ENCODE peak calls at places on chromosome 5, in eight cellular contexts. B is AG10803; F is coronary artery; M is activated CD8-positive, alpha-beta T cell treated with anti-CD3 and anti-CD28 coated beads for 36 hours; Y is A673; L is endothelial cell; E is AG09309; I is suprapubic skin. T is an unnamed sample.

GRCh38 chr5:10825897-10826644 is 65.0 kb upstream of the DAP start:
- DNase-seq in M (no peak), B (no peak), Y (no peak), L (no peak), I (no peak), F (no peak), E (no peak), T (no peak)

GRCh38 chr5:113043491-113043931 is 66.9 kb downstream of the DCP2 start:
- DNase-seq in M (peak), L (peak), Y (no peak), E (no peak), I (no peak), B (peak), F (peak), T (no peak)

GRCh38 chr5:158162026-158162425 is 303.1 kb upstream of the CLINT1 start:
- DNase-seq in M (no peak), B (no peak), F (no peak), I (no peak), E (no peak), L (no peak), Y (peak), T (no peak)

GRCh38 chr5:181203842-181204560 is 995 bp downstream of the TRIM7 start:
- DNase-seq in M (peak), L (no peak), E (no peak), I (peak), F (no peak), Y (peak), B (no peak), T (no peak)

GRCh38 chr5:130923543-130924159 is 241.4 kb downstream of the HINT1 start:
- DNase-seq in Y (peak), B (peak), E (peak), L (no peak), M (no peak), I (no peak), F (no peak), T (no peak)

GRCh38 chr5:126594676-126595485 is at the start of gene ALDH7A1:
- DNase-seq in M (peak), E (peak), F (peak), Y (peak), L (peak), B (peak), I (peak), T (peak)

GRCh38 chr5:58015175-58015574 is 444.7 kb downstream of the PLK2 start:
- DNase-seq in E (no peak), B (no peak), I (no peak), M (no peak), F (no peak), L (no peak), Y (no peak), T (no peak)

GRCh38 chr5:27124590-27124989 is 86.2 kb upstream of the CDH9 start:
- DNase-seq in L (peak), I (no peak), Y (peak), F (no peak), E (no peak), B (peak), M (no peak), T (no peak)

GRCh38 chr5:135174315-135175096 is 140.5 kb upstream of the PITX1 start:
- DNase-seq in M (no peak), F (no peak), B (no peak), L (no peak), E (no peak), I (no peak), Y (no peak), T (no peak)

GRCh38 chr5:77337716-77338115 is 127.2 kb downstream of the PDE8B start:
- DNase-seq in Y (peak), F (no peak), M (no peak), E (no peak), B (no peak), L (no peak), I (no peak), T (no peak)

GRCh38 chr5:154923441-154924430 is 14.3 kb downstream of the GEMIN5 start:
- DNase-seq in Y (no peak), F (no peak), B (peak), E (no peak), L (no peak), I (no peak), M (no peak), T (no peak)

GRCh38 chr5:123528878-123529277 is 16.9 kb downstream of the CSNK1G3 start:
- DNase-seq in F (no peak), E (no peak), I (no peak), L (no peak), M (no peak), B (no peak), Y (no peak), T (no peak)

GRCh38 chr5:96177303-96177869 is 215.7 kb upstream of the ELL2 start:
- DNase-seq in B (peak), F (no peak), E (peak), M (no peak), Y (no peak), L (no peak), I (no peak), T (peak)

GRCh38 chr5:1557114-1557873 is 33.5 kb upstream of the LPCAT1 start:
- DNase-seq in Y (no peak), F (no peak), E (no peak), L (no peak), I (no peak), B (no peak), M (no peak), T (no peak)

GRCh38 chr5:157858527-157859226 is at the start of gene CLINT1:
- DNase-seq in F (peak), E (no peak), L (peak), M (peak), B (peak), Y (peak), I (peak), T (no peak)

GRCh38 chr5:67178085-67178484 is 18.5 kb downstream of the CD180 start:
- DNase-seq in I (no peak), M (no peak), F (no peak), L (no peak), B (no peak), E (no peak), Y (no peak), T (no peak)

GRCh38 chr5:173498286-173498685 is 118.2 kb downstream of the BOD1 start:
- DNase-seq in B (peak), Y (no peak), M (no peak), L (no peak), I (no peak), E (peak), F (no peak), T (peak)

GRCh38 chr5:32323741-32324140 is 11.0 kb upstream of the MTMR12 start:
- DNase-seq in M (no peak), I (no peak), L (no peak), E (no peak), B (no peak), Y (no peak), F (no peak), T (no peak)
- TF ChIP-seq CTCF in M (no peak), I (no peak), L (no peak), E (no peak), B (no peak), Y (peak), F (no peak), T (no peak)

DNA sequence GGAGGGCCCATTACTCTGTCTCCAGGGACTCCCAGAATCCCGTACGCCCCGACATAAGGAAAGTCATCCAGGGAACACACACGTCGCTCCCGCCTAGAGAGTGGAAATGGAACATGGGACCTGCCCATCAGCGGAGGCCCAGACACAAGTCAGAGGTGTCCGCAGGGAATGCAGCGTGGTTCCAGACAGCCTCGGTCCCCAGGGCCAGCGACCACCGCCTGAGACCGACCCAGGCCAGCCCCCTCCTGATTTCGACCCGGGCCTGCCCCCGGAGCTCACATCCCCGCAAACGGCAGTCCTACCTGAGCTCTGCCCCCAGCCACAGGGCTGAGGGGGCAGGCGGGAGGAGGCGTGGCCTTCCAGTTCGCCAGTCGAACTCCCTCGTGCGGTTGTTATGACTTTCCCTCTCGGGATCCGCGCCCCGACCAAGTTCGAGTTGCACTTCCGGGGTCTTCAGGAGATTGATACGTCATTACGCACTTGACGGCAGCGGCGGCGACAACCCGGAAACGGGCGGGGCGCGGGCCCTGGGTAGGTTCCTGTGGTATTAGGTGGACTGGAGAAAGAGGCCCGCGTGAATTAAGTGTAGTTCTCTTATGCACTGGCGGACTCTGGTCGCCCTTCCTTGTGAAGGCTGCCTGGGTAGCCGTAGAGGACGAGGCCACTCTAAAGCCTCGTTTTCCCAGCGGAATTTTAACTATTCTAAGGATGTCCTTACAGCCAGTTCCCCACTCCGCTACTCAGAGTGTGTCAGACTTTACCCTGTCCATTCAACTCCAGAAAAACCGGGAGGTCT is 370.0 kb upstream of the POU5F2 start:
- DNase-seq in E (peak), B (peak), F (peak), Y (peak), L (peak), I (peak), M (peak), T (peak)
- TF ChIP-seq CTCF in E (no peak), B (peak), F (no peak), Y (no peak), L (no peak), I (no peak), M (no peak), T (peak)

GRCh38 chr5:34930870-34931269 is 1.5 kb downstream of the DNAJC21 start:
- DNase-seq in E (no peak), F (no peak), Y (no peak), M (no peak), B (no peak), L (no peak), I (no peak), T (no peak)

GRCh38 chr5:34929150-34929719 is at the start of gene DNAJC21:
- DNase-seq in L (peak), B (peak), I (peak), M (peak), F (peak), E (peak), Y (peak), T (peak)

GRCh38 chr5:34928267-34928666 is 1.1 kb upstream of the DNAJC21 start:
- DNase-seq in E (no peak), L (no peak), B (no peak), M (no peak), I (no peak), Y (no peak), F (no peak), T (no peak)

GRCh38 chr5:34930527-34930844 is 1.1 kb downstream of the DNAJC21 start:
- DNase-seq in F (no peak), Y (peak), L (no peak), M (no peak), B (peak), I (no peak), E (no peak), T (no peak)

GRCh38 chr5:34929720-34930526 is 564 bp downstream of the DNAJC21 start:
- DNase-seq in Y (peak), I (peak), F (peak), L (peak), E (no peak), M (peak), B (peak), T (peak)
- TF ChIP-seq CTCF in Y (no peak), I (no peak), F (no peak), L (no peak), E (no peak), M (no peak), B (no peak), T (no peak)

DNA sequence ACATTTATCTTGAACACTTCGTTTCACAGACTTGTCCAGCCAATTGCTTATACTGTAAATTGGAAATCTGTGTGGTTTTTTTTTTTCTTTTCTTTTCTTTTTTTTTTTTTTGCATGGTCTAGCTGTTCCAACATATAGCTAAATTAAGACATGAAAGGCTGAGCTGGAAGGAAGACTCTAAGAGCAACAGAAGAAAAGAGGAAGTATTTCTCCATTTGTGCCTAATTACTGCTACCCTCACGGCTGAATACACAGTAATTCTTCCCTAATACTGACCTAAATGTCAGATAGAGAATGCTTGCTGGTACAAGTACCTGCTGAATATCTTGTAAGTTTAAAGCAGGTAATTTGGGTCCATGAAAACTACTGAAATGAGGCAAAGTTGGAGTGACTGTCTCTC is 11.0 kb upstream of the HAPLN1 start:
- DNase-seq in M (no peak), E (no peak), F (no peak), I (no peak), B (no peak), L (no peak), Y (no peak), T (no peak)
- TF ChIP-seq CTCF in M (no peak), E (no peak), F (no peak), I (no peak), B (no peak), L (no peak), Y (no peak), T (no peak)

DNA sequence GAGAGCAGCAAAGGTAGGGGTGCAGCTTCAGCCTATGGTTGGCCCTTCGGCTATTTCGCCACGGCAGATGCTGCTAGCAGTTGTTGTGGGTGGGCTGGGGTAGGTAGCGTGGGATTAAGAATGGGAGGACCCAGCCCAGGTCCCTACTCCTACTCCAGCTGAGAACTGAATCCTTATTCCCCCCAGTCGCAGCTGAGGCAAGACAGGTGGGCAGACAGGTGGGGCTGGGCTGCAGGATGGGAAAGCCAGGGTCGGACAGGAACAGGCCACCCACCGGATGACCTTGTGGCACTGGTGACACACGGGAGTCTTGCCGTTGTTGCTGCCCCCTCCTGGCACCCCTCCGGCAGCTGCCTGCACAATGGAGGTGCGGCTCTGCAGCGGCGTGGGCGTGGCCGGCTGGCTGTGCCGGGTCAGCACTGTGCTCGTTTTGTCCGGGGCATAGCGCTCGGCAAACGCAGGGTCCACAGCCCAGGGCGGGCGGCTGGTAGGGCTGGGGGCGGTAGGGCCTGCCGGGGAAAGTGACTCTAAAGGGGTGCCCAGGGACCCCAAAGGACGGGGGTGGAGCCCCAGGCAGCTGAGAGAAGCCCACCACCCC is 8.2 kb downstream of the PDLIM7 start:
- DNase-seq in F (no peak), L (no peak), B (no peak), E (no peak), I (no peak), M (peak), Y (no peak), T (no peak)
- TF ChIP-seq CTCF in F (no peak), L (no peak), B (no peak), E (peak), I (no peak), M (no peak), Y (peak), T (no peak)

DNA sequence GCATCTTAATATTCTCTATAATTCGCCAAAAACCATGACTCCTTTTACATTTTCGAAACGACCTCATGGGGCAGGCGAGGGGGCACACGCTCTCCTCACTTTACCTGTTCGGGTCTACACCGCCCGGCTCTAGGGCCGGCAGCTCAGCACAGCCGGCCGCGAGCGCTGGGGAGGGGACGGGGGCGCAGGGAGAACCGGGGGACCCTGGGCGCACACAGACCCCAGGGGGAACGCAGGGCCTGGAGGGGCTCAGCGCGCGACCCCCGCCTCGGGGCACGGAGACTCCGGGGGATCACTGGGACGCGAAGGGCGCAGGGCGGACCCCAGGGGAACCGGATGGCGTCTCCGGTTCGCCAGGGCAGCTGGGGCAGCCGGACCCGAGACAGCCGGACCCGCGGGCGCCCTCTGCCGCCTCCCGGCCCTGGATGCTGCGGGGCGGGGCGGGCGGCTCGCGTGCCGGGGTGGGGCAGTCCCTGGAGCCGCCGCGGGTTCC is at the start of gene AHRR:
- DNase-seq in B (peak), I (peak), L (peak), M (peak), Y (peak), F (no peak), E (no peak), T (no peak)
- TF ChIP-seq CTCF in B (peak), I (no peak), L (peak), M (peak), Y (peak), F (peak), E (peak), T (peak)

GRCh38 chr5:174840435-174840834 is 116.1 kb downstream of the MSX2 start:
- DNase-seq in Y (no peak), M (no peak), L (no peak), E (no peak), F (no peak), B (no peak), I (no peak), T (no peak)

GRCh38 chr5:174839196-174839595 is 114.8 kb downstream of the MSX2 start:
- DNase-seq in Y (no peak), I (no peak), L (no peak), M (no peak), F (no peak), E (no peak), B (no peak), T (no peak)

GRCh38 chr5:174834081-174834480 is 109.7 kb downstream of the MSX2 start:
- DNase-seq in I (no peak), M (no peak), F (no peak), E (peak), L (no peak), Y (no peak), B (peak), T (no peak)

GRCh38 chr5:174843263-174844250 is 119.2 kb downstream of the MSX2 start:
- DNase-seq in F (no peak), M (no peak), Y (peak), L (no peak), E (no peak), B (peak), I (no peak), T (no peak)

GRCh38 chr5:174837919-174838902 is 113.8 kb downstream of the MSX2 start:
- DNase-seq in E (peak), F (no peak), L (peak), Y (peak), M (no peak), B (peak), I (peak), T (peak)
- TF ChIP-seq CTCF in E (peak), F (no peak), L (no peak), Y (peak), M (no peak), B (peak), I (no peak), T (no peak)

T was measured in epithelial cell of proximal tubule.